ENCODE peak calls at places on chromosomes 16 and 17, in six cellular contexts. One of them, this sample, is unnamed.

GRCh38 chr17:50348522-50349240 is 2.8 kb downstream of the XYLT2 start:
- DNase-seq in neural progenitor cell: no peak
- DNase-seq in ascending aorta: no peak
- DNase-seq in CD4-positive, alpha-beta T cell: no peak
- DNase-seq in HFFc6: peak; percentile 51
- DNase-seq in mesothelial cell of epicardium: no peak
- DNase-seq in this sample: no peak

GRCh38 chr17:45172541-45173286 is 11.0 kb downstream of the HEXIM2 start:
- DNase-seq in ascending aorta: peak; percentile 93
- DNase-seq in mesothelial cell of epicardium: peak; percentile 51
- DNase-seq in neural progenitor cell: peak; percentile 62
- DNase-seq in HFFc6: peak; percentile 49
- DNase-seq in CD4-positive, alpha-beta T cell: peak; percentile 35
- DNase-seq in this sample: peak; percentile 52

GRCh38 chr16:56041556-56042140 is 149.6 kb upstream of the GNAO1 start:
- DNase-seq in neural progenitor cell: peak; percentile 76
- DNase-seq in HFFc6: no peak
- DNase-seq in ascending aorta: no peak
- DNase-seq in mesothelial cell of epicardium: peak; percentile 42
- DNase-seq in CD4-positive, alpha-beta T cell: no peak
- DNase-seq in this sample: no peak

GRCh38 chr16:5065813-5066212 is at the start of gene C16orf89:
- DNase-seq in CD4-positive, alpha-beta T cell: no peak
- DNase-seq in ascending aorta: no peak
- DNase-seq in HFFc6: no peak
- DNase-seq in mesothelial cell of epicardium: no peak
- DNase-seq in neural progenitor cell: no peak
- DNase-seq in this sample: no peak

GRCh38 chr17:1643999-1644492 is 1.5 kb downstream of the SCARF1 start:
- DNase-seq in mesothelial cell of epicardium: no peak
- DNase-seq in ascending aorta: no peak
- DNase-seq in CD4-positive, alpha-beta T cell: no peak
- DNase-seq in HFFc6: no peak
- DNase-seq in neural progenitor cell: no peak
- DNase-seq in this sample: no peak

GRCh38 chr16:11587643-11588247 is 1.0 kb upstream of the LITAF start:
- DNase-seq in HFFc6: no peak
- DNase-seq in neural progenitor cell: no peak
- DNase-seq in ascending aorta: no peak
- DNase-seq in CD4-positive, alpha-beta T cell: no peak
- DNase-seq in mesothelial cell of epicardium: no peak
- DNase-seq in this sample: no peak

GRCh38 chr16:56983211-56983751 is 6.1 kb upstream of the NLRC5 start:
- DNase-seq in CD4-positive, alpha-beta T cell: no peak
- DNase-seq in neural progenitor cell: no peak
- DNase-seq in HFFc6: no peak
- DNase-seq in mesothelial cell of epicardium: no peak
- DNase-seq in ascending aorta: no peak
- DNase-seq in this sample: no peak

GRCh38 chr16:3101018-3101840 is 2.1 kb upstream of the ZSCAN10 start:
- DNase-seq in neural progenitor cell: peak; percentile 79
- DNase-seq in CD4-positive, alpha-beta T cell: peak; percentile 27
- DNase-seq in ascending aorta: no peak
- DNase-seq in HFFc6: peak; percentile 9
- DNase-seq in mesothelial cell of epicardium: no peak
- DNase-seq in this sample: no peak

GRCh38 chr17:83057793-83058477 is 21.5 kb upstream of the METRNL start:
- DNase-seq in HFFc6: no peak
- DNase-seq in neural progenitor cell: peak; percentile 1
- DNase-seq in CD4-positive, alpha-beta T cell: no peak
- DNase-seq in mesothelial cell of epicardium: no peak
- DNase-seq in ascending aorta: peak; percentile 70
- DNase-seq in this sample: peak; percentile 13

DNA sequence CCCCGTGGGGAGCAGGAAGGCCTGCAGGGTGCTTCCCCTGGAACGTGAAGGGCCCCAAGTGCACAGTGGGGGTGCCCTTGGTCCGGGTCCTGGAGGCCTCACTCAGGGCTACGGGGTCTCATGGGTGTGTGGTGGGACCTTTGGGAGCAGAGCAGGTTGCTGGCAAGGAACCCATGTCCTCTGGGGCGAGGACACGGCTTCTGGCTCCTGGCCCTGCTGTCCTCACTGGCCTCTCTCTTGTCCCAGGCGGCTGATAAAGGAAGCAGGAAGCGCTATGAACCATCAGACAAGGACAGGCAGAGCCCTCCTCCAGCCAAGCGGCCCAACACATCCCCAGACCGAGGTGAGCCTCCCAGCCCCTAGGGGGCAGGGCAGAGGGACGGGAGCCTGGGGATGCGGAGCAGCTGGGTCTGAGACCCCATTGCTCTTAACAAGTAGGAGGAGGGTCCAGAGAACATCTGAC is 9.8 kb upstream of the IL17C start:
- DNase-seq in neural progenitor cell: peak; percentile 72
- DNase-seq in mesothelial cell of epicardium: no peak
- DNase-seq in HFFc6: no peak
- DNase-seq in ascending aorta: no peak
- DNase-seq in CD4-positive, alpha-beta T cell: no peak
- DNase-seq in this sample: no peak
- TF ChIP-seq CTCF in neural progenitor cell: peak; percentile 66
- TF ChIP-seq CTCF in mesothelial cell of epicardium: no peak
- TF ChIP-seq CTCF in HFFc6: peak; percentile 61
- TF ChIP-seq CTCF in ascending aorta: no peak
- TF ChIP-seq CTCF in CD4-positive, alpha-beta T cell: peak; percentile 21
- TF ChIP-seq CTCF in this sample: no peak

DNA sequence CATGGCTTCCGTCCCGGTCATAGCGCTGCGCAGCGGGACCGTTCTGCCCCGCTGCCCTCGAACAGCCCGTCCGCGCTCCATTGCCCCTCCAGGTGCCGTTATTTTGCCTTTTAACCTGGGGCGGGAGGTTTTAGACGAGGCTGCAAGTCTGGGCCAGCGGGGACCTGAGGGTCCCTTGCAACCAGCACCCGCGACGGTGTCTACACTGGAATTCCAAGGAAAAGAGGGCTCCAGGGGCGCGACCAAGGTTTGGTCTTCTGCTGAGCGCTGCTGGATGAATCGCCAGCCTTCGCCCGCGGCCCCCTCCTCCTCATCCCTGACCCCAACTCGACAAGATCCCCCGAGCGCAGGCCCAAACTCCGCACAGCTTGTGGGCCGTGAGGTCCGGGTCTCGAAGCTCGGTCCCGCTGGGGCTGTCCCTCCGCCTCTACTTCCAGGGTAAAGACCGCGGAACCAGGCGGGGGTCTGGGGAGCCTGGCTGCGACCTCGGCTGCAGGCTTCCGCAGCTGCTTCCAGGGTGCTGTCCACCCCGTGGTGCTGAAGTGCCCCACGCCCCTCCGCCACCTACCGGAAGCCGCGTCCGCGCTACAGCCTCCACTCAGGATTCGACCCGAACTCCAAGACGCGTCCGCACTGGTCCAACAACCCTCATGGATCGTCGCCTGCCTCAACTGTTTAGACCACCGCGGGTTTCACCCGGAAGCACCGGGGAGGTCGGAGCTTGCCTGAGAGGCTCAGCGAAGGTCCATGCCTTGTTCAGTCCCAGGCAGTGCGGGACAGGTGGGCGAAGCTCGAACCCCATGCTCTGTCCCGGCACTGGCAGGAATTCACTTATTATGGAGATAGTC is 10.1 kb upstream of the CA4 start:
- DNase-seq in HFFc6: peak; percentile 32
- DNase-seq in neural progenitor cell: peak; percentile 92
- DNase-seq in mesothelial cell of epicardium: peak; percentile 89
- DNase-seq in ascending aorta: peak; percentile 77
- DNase-seq in CD4-positive, alpha-beta T cell: peak; percentile 51
- DNase-seq in this sample: peak; percentile 66
- TF ChIP-seq CTCF in HFFc6: peak; percentile 58
- TF ChIP-seq CTCF in neural progenitor cell: peak; percentile 67
- TF ChIP-seq CTCF in mesothelial cell of epicardium: no peak
- TF ChIP-seq CTCF in ascending aorta: peak; percentile 19
- TF ChIP-seq CTCF in CD4-positive, alpha-beta T cell: peak; percentile 52
- TF ChIP-seq CTCF in this sample: no peak

DNA sequence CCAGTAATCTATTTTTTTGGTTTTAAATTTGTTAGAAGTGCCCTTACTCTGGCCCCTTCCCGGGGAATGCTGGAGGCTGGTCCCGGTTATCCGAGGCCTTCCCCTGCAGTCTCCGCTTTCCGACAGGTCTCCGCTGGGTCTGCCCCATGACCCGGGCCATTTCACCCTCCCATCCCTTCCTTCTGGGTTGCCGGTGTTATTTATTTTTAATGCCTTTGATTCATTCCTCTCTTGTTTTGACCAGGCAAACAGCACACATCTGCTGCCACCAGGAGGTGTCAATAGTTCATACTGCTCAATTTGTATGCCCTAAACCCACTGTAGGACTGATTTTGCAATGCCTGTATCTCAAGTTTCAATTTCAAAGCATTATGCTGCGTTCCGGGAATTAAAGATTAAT is 113.2 kb upstream of the IRX5 start:
- DNase-seq in mesothelial cell of epicardium: no peak
- DNase-seq in CD4-positive, alpha-beta T cell: no peak
- DNase-seq in neural progenitor cell: peak; percentile 26
- DNase-seq in ascending aorta: no peak
- DNase-seq in HFFc6: peak; percentile 5
- DNase-seq in this sample: no peak
- TF ChIP-seq CTCF in mesothelial cell of epicardium: no peak
- TF ChIP-seq CTCF in CD4-positive, alpha-beta T cell: no peak
- TF ChIP-seq CTCF in neural progenitor cell: peak; percentile 48
- TF ChIP-seq CTCF in ascending aorta: no peak
- TF ChIP-seq CTCF in HFFc6: peak; percentile 43
- TF ChIP-seq CTCF in this sample: no peak

GRCh38 chr17:49036270-49036626 is 39.1 kb downstream of the IGF2BP1 start:
- DNase-seq in CD4-positive, alpha-beta T cell: no peak
- DNase-seq in mesothelial cell of epicardium: no peak
- DNase-seq in neural progenitor cell: no peak
- DNase-seq in HFFc6: no peak
- DNase-seq in ascending aorta: no peak
- DNase-seq in this sample: no peak
- TF ChIP-seq CTCF in CD4-positive, alpha-beta T cell: no peak
- TF ChIP-seq CTCF in mesothelial cell of epicardium: peak; percentile 22
- TF ChIP-seq CTCF in neural progenitor cell: no peak
- TF ChIP-seq CTCF in HFFc6: no peak
- TF ChIP-seq CTCF in ascending aorta: no peak
- TF ChIP-seq CTCF in this sample: no peak

DNA sequence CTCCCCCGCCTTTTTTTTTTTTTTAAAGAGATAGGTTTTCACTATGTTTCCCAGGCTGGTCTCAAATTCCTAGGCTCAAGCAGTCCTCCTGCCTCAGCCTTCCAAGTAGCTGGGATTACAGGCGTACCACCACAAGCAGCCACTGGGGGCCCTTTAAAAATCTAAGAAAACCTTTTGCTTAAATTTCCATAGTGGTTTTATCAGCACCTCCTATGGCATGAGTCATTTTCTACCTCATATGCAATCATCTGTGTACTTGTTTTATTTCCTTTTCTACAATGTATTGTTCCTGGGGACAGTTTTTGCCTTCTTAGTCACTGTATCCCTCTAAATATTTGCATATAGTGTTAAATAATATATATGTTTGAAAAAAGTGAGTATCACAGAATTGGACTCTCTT is 29.2 kb downstream of the GNA13 start:
- DNase-seq in CD4-positive, alpha-beta T cell: no peak
- DNase-seq in ascending aorta: no peak
- DNase-seq in HFFc6: peak; percentile 65
- DNase-seq in mesothelial cell of epicardium: no peak
- DNase-seq in neural progenitor cell: peak; percentile 27
- DNase-seq in this sample: no peak
- TF ChIP-seq CTCF in CD4-positive, alpha-beta T cell: peak; percentile 29
- TF ChIP-seq CTCF in ascending aorta: no peak
- TF ChIP-seq CTCF in HFFc6: peak; percentile 76
- TF ChIP-seq CTCF in mesothelial cell of epicardium: peak; percentile 34
- TF ChIP-seq CTCF in neural progenitor cell: peak; percentile 46
- TF ChIP-seq CTCF in this sample: no peak

DNA sequence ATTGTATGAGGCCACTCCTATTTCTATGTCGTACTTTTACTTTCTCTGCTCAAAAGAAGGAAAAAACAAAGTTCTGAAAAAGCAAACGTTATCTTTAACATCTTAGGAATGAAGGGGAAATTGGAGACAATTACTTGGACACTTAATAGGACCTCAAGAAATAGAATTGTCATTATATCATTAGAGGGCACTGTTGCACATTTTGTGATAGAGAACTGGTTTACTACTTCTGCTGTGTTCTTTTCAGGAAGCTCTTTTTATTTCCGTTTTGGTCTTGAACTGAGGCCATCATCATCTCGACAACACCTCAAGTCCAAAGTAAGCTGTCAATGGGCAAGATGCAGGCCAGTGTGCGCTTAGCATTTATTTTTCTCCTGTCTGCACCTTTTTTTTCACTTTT is 14.6 kb downstream of the COG4 start:
- DNase-seq in mesothelial cell of epicardium: no peak
- DNase-seq in neural progenitor cell: no peak
- DNase-seq in CD4-positive, alpha-beta T cell: no peak
- DNase-seq in HFFc6: no peak
- DNase-seq in ascending aorta: no peak
- DNase-seq in this sample: no peak
- TF ChIP-seq CTCF in mesothelial cell of epicardium: no peak
- TF ChIP-seq CTCF in neural progenitor cell: peak; percentile 15
- TF ChIP-seq CTCF in CD4-positive, alpha-beta T cell: peak; percentile 41
- TF ChIP-seq CTCF in HFFc6: peak; percentile 47
- TF ChIP-seq CTCF in ascending aorta: no peak
- TF ChIP-seq CTCF in this sample: no peak

GRCh38 chr17:74843352-74843627 is 16.4 kb downstream of the GRIN2C start:
- DNase-seq in HFFc6: no peak
- DNase-seq in neural progenitor cell: peak; percentile 15
- DNase-seq in mesothelial cell of epicardium: no peak
- DNase-seq in ascending aorta: no peak
- DNase-seq in CD4-positive, alpha-beta T cell: no peak
- DNase-seq in this sample: no peak

GRCh38 chr17:74842599-74843351 is 16.9 kb downstream of the GRIN2C start:
- DNase-seq in HFFc6: peak; percentile 34
- DNase-seq in mesothelial cell of epicardium: peak; percentile 71
- DNase-seq in ascending aorta: peak; percentile 72
- DNase-seq in CD4-positive, alpha-beta T cell: no peak
- DNase-seq in neural progenitor cell: peak; percentile 89
- DNase-seq in this sample: no peak

GRCh38 chr17:74840500-74840899 is 19.2 kb downstream of the GRIN2C start:
- DNase-seq in neural progenitor cell: no peak
- DNase-seq in CD4-positive, alpha-beta T cell: no peak
- DNase-seq in HFFc6: no peak
- DNase-seq in mesothelial cell of epicardium: no peak
- DNase-seq in ascending aorta: no peak
- DNase-seq in this sample: no peak

GRCh38 chr17:74840989-74841666 is 18.6 kb downstream of the GRIN2C start:
- DNase-seq in mesothelial cell of epicardium: no peak
- DNase-seq in CD4-positive, alpha-beta T cell: no peak
- DNase-seq in HFFc6: peak; percentile 18
- DNase-seq in neural progenitor cell: peak; percentile 51
- DNase-seq in ascending aorta: peak; percentile 73
- DNase-seq in this sample: no peak

GRCh38 chr17:74842146-74842598 is 17.5 kb downstream of the GRIN2C start:
- DNase-seq in CD4-positive, alpha-beta T cell: no peak
- DNase-seq in mesothelial cell of epicardium: no peak
- DNase-seq in neural progenitor cell: peak; percentile 29
- DNase-seq in HFFc6: no peak
- DNase-seq in ascending aorta: no peak
- DNase-seq in this sample: no peak
- TF ChIP-seq CTCF in CD4-positive, alpha-beta T cell: no peak
- TF ChIP-seq CTCF in mesothelial cell of epicardium: no peak
- TF ChIP-seq CTCF in neural progenitor cell: no peak
- TF ChIP-seq CTCF in HFFc6: no peak
- TF ChIP-seq CTCF in ascending aorta: no peak
- TF ChIP-seq CTCF in this sample: no peak

DNA sequence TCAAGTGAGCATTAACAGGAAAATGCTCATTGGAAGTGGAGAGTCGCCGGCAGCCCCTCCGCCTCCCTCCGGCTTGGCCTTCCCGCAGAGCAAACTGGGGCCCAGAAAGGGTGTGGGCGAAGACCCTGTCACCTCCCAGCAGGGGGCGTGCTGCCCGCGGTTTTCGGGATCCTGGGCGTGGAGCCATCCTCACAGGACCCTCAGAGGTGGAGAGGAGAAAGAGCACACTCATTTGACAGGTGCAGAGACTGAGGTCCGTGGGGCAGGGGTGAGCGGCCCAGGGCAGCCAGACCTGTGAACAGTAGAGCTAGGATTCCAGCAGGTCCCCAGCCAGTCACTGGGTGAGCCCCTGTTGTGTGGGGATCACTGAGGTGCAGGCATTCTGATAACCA is 1002.9 kb downstream of the KCNJ18 start:
- DNase-seq in CD4-positive, alpha-beta T cell: no peak
- DNase-seq in mesothelial cell of epicardium: no peak
- DNase-seq in HFFc6: no peak
- DNase-seq in ascending aorta: no peak
- DNase-seq in neural progenitor cell: no peak
- DNase-seq in this sample: no peak
- TF ChIP-seq CTCF in CD4-positive, alpha-beta T cell: no peak
- TF ChIP-seq CTCF in mesothelial cell of epicardium: no peak
- TF ChIP-seq CTCF in HFFc6: no peak
- TF ChIP-seq CTCF in ascending aorta: no peak
- TF ChIP-seq CTCF in neural progenitor cell: no peak
- TF ChIP-seq CTCF in this sample: no peak